ENCODE peak calls at places on chromosome 1, in eight cellular contexts. W is neural progenitor cell; K is HepG2; U is fibroblast of lung; C is natural killer cell; M is lower leg skin; F is activated CD8-positive, alpha-beta T cell treated with anti-CD3 and anti-CD28 coated beads for 36 hours; T is pancreas. N is an unnamed sample.

GRCh38 chr1:183218981-183219621 is 33.0 kb downstream of the LAMC2 start:
- DNase-seq in W (peak), K (no peak), U (no peak), C (no peak), M (peak), F (peak), T (no peak), N (no peak)

GRCh38 chr1:111699268-111699667 is 39.9 kb downstream of the INKA2 start:
- DNase-seq in W (no peak), K (no peak), U (no peak), C (no peak), M (no peak), F (no peak), T (no peak), N (no peak)

GRCh38 chr1:187987236-187987776 is 1158.6 kb downstream of the PLA2G4A start:
- DNase-seq in W (no peak), K (no peak), U (no peak), C (no peak), M (no peak), F (no peak), T (no peak), N (no peak)

GRCh38 chr1:94060720-94061119 is 60.2 kb downstream of the ABCA4 start:
- DNase-seq in W (no peak), K (no peak), U (no peak), C (no peak), M (no peak), F (no peak), T (no peak), N (no peak)

GRCh38 chr1:236502579-236502971 is 21.2 kb upstream of the LGALS8 start:
- DNase-seq in W (no peak), K (peak), U (no peak), C (no peak), M (no peak), F (no peak), T (no peak), N (no peak)

GRCh38 chr1:57839488-57839887 is 415.6 kb upstream of the DAB1 start:
- DNase-seq in W (no peak), K (no peak), U (no peak), C (no peak), M (no peak), F (no peak), T (no peak), N (no peak)

GRCh38 chr1:27960762-27961645 is 1.2 kb downstream of the XKR8 start:
- DNase-seq in W (peak), K (no peak), U (no peak), C (no peak), M (no peak), F (no peak), T (no peak), N (no peak)

GRCh38 chr1:204369006-204369726 is 9.4 kb upstream of the PLEKHA6 start:
- DNase-seq in W (no peak), K (no peak), U (no peak), C (no peak), M (no peak), F (no peak), T (no peak), N (no peak)

GRCh38 chr1:119008483-119009299 is 20.5 kb upstream of the TBX15 start:
- DNase-seq in W (peak), K (peak), U (peak), C (no peak), M (no peak), F (no peak), T (no peak), N (no peak)

GRCh38 chr1:213987876-213988638 is at the start of gene PROX1:
- DNase-seq in W (peak), K (peak), U (peak), C (no peak), M (peak), F (peak), T (peak), N (peak)

GRCh38 chr1:155941845-155942507 is 538 bp downstream of the RXFP4 start:
- DNase-seq in W (no peak), K (no peak), U (no peak), C (no peak), M (no peak), F (no peak), T (no peak), N (no peak)

GRCh38 chr1:58200437-58200836 is 346.1 kb downstream of the OMA1 start:
- DNase-seq in W (no peak), K (no peak), U (no peak), C (no peak), M (no peak), F (no peak), T (no peak), N (no peak)

GRCh38 chr1:79388694-79389361 is 382.3 kb upstream of the ADGRL4 start:
- DNase-seq in W (no peak), K (no peak), U (no peak), C (no peak), M (no peak), F (no peak), T (no peak), N (no peak)

GRCh38 chr1:7783178-7783711 is 846 bp upstream of the PER3 start:
- DNase-seq in W (no peak), K (peak), U (peak), C (peak), M (peak), F (peak), T (peak), N (peak)

GRCh38 chr1:67618285-67619018 is 66.5 kb upstream of the GADD45A start:
- DNase-seq in W (no peak), K (no peak), U (peak), C (no peak), M (peak), F (no peak), T (no peak), N (no peak)

GRCh38 chr1:46133946-46134345 is 1.5 kb upstream of the PIK3R3 start:
- DNase-seq in W (peak), K (no peak), U (no peak), C (no peak), M (no peak), F (no peak), T (no peak), N (no peak)

GRCh38 chr1:150256549-150257341 is 829 bp upstream of the CA14 start:
- DNase-seq in W (peak), K (peak), U (no peak), C (no peak), M (no peak), F (no peak), T (no peak), N (no peak)

GRCh38 chr1:107195476-107195875 is 54.6 kb downstream of the NTNG1 start:
- DNase-seq in W (no peak), K (no peak), U (peak), C (no peak), M (no peak), F (no peak), T (no peak), N (no peak)

GRCh38 chr1:221437924-221438323 is 304.0 kb downstream of the DUSP10 start:
- DNase-seq in W (no peak), K (no peak), U (peak), C (no peak), M (no peak), F (no peak), T (no peak), N (no peak)

GRCh38 chr1:220370041-220370700 is 97.9 kb upstream of the RAB3GAP2 start:
- DNase-seq in W (peak), K (no peak), U (peak), C (no peak), M (no peak), F (no peak), T (no peak), N (no peak)

GRCh38 chr1:48697066-48697707 is 79.5 kb downstream of the BEND5 start:
- DNase-seq in W (peak), K (peak), U (peak), C (peak), M (peak), F (peak), T (peak), N (no peak)

GRCh38 chr1:173362543-173362942 is 114.6 kb upstream of the PRDX6 start:
- DNase-seq in W (no peak), K (no peak), U (no peak), C (no peak), M (no peak), F (no peak), T (no peak), N (no peak)

GRCh38 chr1:204971700-204972336 is 71.2 kb upstream of the CNTN2 start:
- DNase-seq in W (no peak), K (no peak), U (peak), C (no peak), M (no peak), F (no peak), T (no peak), N (no peak)

GRCh38 chr1:170836146-170836545 is 99.2 kb upstream of the MROH9 start:
- DNase-seq in W (no peak), K (no peak), U (peak), C (no peak), M (no peak), F (no peak), T (no peak), N (no peak)

GRCh38 chr1:114320586-114320985 is 166.9 kb upstream of the SYT6 start:
- DNase-seq in W (no peak), K (no peak), U (peak), C (no peak), M (no peak), F (no peak), T (no peak), N (no peak)

GRCh38 chr1:2274968-2275475 is 46.9 kb downstream of the SKI start:
- DNase-seq in W (no peak), K (no peak), U (no peak), C (no peak), M (no peak), F (peak), T (peak), N (no peak)

GRCh38 chr1:30038134-30039025 is 685.0 kb downstream of the MATN1 start:
- DNase-seq in W (no peak), K (no peak), U (no peak), C (no peak), M (no peak), F (no peak), T (no peak), N (no peak)

GRCh38 chr1:228267962-228268890 is 60.4 kb downstream of the OBSCN start:
- DNase-seq in W (no peak), K (no peak), U (no peak), C (peak), M (no peak), F (no peak), T (peak), N (no peak)

GRCh38 chr1:38860464-38860816 is 868 bp upstream of the RRAGC start:
- DNase-seq in W (peak), K (peak), U (peak), C (no peak), M (no peak), F (no peak), T (no peak), N (no peak)

GRCh38 chr1:5953386-5953785 is 38.8 kb downstream of the NPHP4 start:
- DNase-seq in W (no peak), K (no peak), U (no peak), C (no peak), M (no peak), F (no peak), T (no peak), N (peak)

GRCh38 chr1:154715385-154715784 is 107.4 kb upstream of the ADAR start:
- DNase-seq in W (no peak), K (no peak), U (no peak), C (no peak), M (no peak), F (no peak), T (no peak), N (no peak)

GRCh38 chr1:24866211-24867063 is 63.6 kb downstream of the RUNX3 start:
- DNase-seq in W (no peak), K (no peak), U (no peak), C (peak), M (no peak), F (no peak), T (no peak), N (peak)

GRCh38 chr1:109156916-109157385 is 43.0 kb downstream of the ELAPOR1 start:
- DNase-seq in W (no peak), K (peak), U (no peak), C (no peak), M (no peak), F (no peak), T (no peak), N (no peak)

GRCh38 chr1:71044833-71045232 is 2.8 kb downstream of the PTGER3 start:
- DNase-seq in W (no peak), K (no peak), U (no peak), C (no peak), M (no peak), F (no peak), T (no peak), N (no peak)
- TF ChIP-seq CTCF in W (no peak), K (no peak), U (no peak), C (no peak), M (no peak), F (no peak), T (no peak), N (no peak)

DNA sequence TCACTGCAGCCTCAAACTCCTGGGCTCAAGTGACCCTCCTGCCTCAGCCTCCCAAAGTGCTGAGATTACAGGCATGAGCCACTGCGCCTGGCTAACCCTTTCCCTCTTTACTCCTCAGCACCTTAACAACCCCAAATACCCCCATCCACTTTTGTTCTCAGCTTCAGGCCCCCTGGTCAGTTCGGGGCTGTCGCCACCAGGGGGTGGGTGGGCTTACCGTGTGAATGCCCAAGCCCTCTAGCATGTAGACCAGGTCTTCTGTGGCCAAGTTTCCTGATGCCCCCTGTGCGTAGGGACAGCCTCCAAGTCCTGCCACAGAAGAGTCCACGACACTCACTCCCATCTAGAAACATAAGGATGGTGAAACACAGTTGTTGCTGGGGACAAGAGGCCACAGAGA is 3.6 kb upstream of the GALE start:
- DNase-seq in W (no peak), K (no peak), U (no peak), C (no peak), M (no peak), F (no peak), T (no peak), N (no peak)
- TF ChIP-seq CTCF in W (no peak), K (peak), U (no peak), C (no peak), M (no peak), F (no peak), T (no peak), N (peak)

GRCh38 chr1:180540697-180541594 is 17.8 kb upstream of the OVAAL start:
- DNase-seq in W (no peak), K (no peak), U (no peak), C (no peak), M (no peak), F (no peak), T (no peak), N (no peak)
- TF ChIP-seq CTCF in W (no peak), K (no peak), U (no peak), C (no peak), M (no peak), F (no peak), T (no peak), N (no peak)

GRCh38 chr1:59574085-59574484 is 240.7 kb upstream of the HOOK1 start:
- DNase-seq in W (no peak), K (no peak), U (peak), C (no peak), M (no peak), F (no peak), T (no peak), N (no peak)
- TF ChIP-seq CTCF in W (no peak), K (no peak), U (no peak), C (no peak), M (no peak), F (no peak), T (no peak), N (no peak)